ENCODE peak calls at places on chromosomes 5 and 9, in seven cellular contexts. Q, T, S, G, F, K and P are unnamed samples.

GRCh38 chr5:149416977-149417713 is 38.1 kb upstream of the IL17B start:
- DNase-seq in T (no peak), S (no peak), G (no peak), Q (no peak), K (no peak), F (no peak), P (peak; percentile 56)

GRCh38 chr9:91211919-91212318 is 149.8 kb downstream of the AUH start:
- DNase-seq in T (no peak), S (no peak), F (no peak), K (no peak), G (peak; percentile 18), Q (no peak), P (no peak)

GRCh38 chr9:119955276-119955675 is 586.0 kb upstream of the BRINP1 start:
- DNase-seq in F (no peak), Q (no peak), G (no peak), T (no peak), S (no peak), K (no peak), P (no peak)

GRCh38 chr9:16184964-16185646 is 632.3 kb downstream of the CCDC171 start:
- DNase-seq in T (peak; percentile 9), G (peak; percentile 20), S (no peak), F (no peak), Q (no peak), K (no peak), P (peak; percentile 18)

GRCh38 chr9:91155746-91156145 is 206.0 kb downstream of the AUH start:
- DNase-seq in G (no peak), F (no peak), S (no peak), K (no peak), Q (no peak), T (no peak), P (no peak)

GRCh38 chr5:139210585-139210984 is 12.4 kb upstream of the SIL1 start:
- DNase-seq in S (no peak), K (no peak), G (no peak), T (no peak), Q (no peak), F (no peak), P (no peak)

GRCh38 chr5:131328536-131329186 is 64.8 kb downstream of the CDC42SE2 start:
- DNase-seq in G (no peak), K (peak; percentile 58), Q (no peak), F (no peak), S (no peak), T (peak; percentile 21), P (peak; percentile 39)

GRCh38 chr9:123678878-123679329 is 251.0 kb downstream of the DENND1A start:
- DNase-seq in K (no peak), F (no peak), S (no peak), Q (no peak), T (no peak), G (no peak), P (peak; percentile 5)

GRCh38 chr5:179534431-179534830 is 15.9 kb upstream of the RUFY1 start:
- DNase-seq in T (no peak), Q (no peak), G (peak; percentile 37), S (no peak), F (no peak), K (no peak), P (no peak)

GRCh38 chr5:107466233-107466769 is 204.4 kb downstream of the EFNA5 start:
- DNase-seq in F (no peak), K (peak; percentile 97), G (no peak), Q (no peak), T (peak; percentile 40), S (no peak), P (peak; percentile 88)

GRCh38 chr5:2387224-2388004 is 364.1 kb downstream of the IRX2 start:
- DNase-seq in S (no peak), Q (no peak), F (no peak), G (no peak), T (no peak), K (no peak), P (peak; percentile 0)

GRCh38 chr5:107486489-107486888 is 184.2 kb downstream of the EFNA5 start:
- DNase-seq in T (no peak), S (peak; percentile 36), G (peak; percentile 32), Q (no peak), K (peak; percentile 69), F (no peak), P (peak; percentile 81)

GRCh38 chr9:124208571-124208970 is 49.2 kb upstream of the NEK6 start:
- DNase-seq in Q (no peak), F (peak; percentile 83), G (no peak), K (no peak), T (no peak), S (no peak), P (no peak)

GRCh38 chr5:79186021-79186420 is 49.9 kb upstream of the JMY start:
- DNase-seq in Q (no peak), F (no peak), S (no peak), G (no peak), T (no peak), K (no peak), P (no peak)

GRCh38 chr9:27367175-27367798 is 70.3 kb upstream of the EQTN start:
- DNase-seq in F (peak; percentile 56), Q (no peak), S (no peak), K (no peak), G (peak; percentile 54), T (no peak), P (no peak)

GRCh38 chr5:107556575-107556974 is 114.2 kb downstream of the EFNA5 start:
- DNase-seq in K (no peak), Q (no peak), F (no peak), S (no peak), T (no peak), G (no peak), P (no peak)

GRCh38 chr9:78406933-78407332 is 110.0 kb downstream of the PSAT1 start:
- DNase-seq in G (no peak), Q (no peak), S (no peak), K (no peak), F (no peak), T (no peak), P (no peak)

GRCh38 chr9:69204869-69205268 is 30.8 kb downstream of the TJP2 start:
- DNase-seq in Q (no peak), G (no peak), F (no peak), S (no peak), T (no peak), K (peak; percentile 75), P (peak; percentile 86)

GRCh38 chr5:82465235-82465634 is 187.1 kb upstream of the RPS23 start:
- DNase-seq in G (no peak), S (no peak), T (no peak), Q (no peak), F (no peak), K (peak; percentile 9), P (no peak)

GRCh38 chr9:4297151-4297794 is 2.6 kb downstream of the GLIS3 start:
- DNase-seq in S (no peak), F (peak; percentile 69), G (no peak), T (peak; percentile 87), Q (peak; percentile 58), K (peak; percentile 91), P (peak; percentile 89)
- TF ChIP-seq CTCF in S (peak; percentile 45), F (peak; percentile 54), G (peak; percentile 45), T (peak; percentile 57), Q (peak; percentile 53), K (peak; percentile 48), P (peak; percentile 39)

GRCh38 chr9:132074736-132075135 is 4.9 kb downstream of the MED27 start:
- DNase-seq in G (no peak), K (peak; percentile 60), F (no peak), T (no peak), S (no peak), Q (no peak), P (peak; percentile 65)
- H3K4me3 ChIP-seq in G (no peak overlapping the region), K (no peak overlapping the region), F (no peak overlapping the region), T (no peak overlapping the region), S (no peak overlapping the region), Q (no peak overlapping the region), P (no peak overlapping the region)

GRCh38 chr9:128429505-128430086 is 8.9 kb downstream of the CERCAM start:
- DNase-seq in S (no peak), F (no peak), G (no peak), K (no peak), T (no peak), Q (no peak), P (no peak)
- TF ChIP-seq CTCF in S (no peak), F (no peak), G (no peak), K (no peak), T (no peak), Q (no peak), P (no peak)

GRCh38 chr9:117334101-117334500 is 80.8 kb downstream of the ASTN2 start:
- DNase-seq in F (no peak), Q (no peak), T (no peak), G (no peak), K (no peak), S (no peak), P (no peak)
- H3K4me3 ChIP-seq in F (no peak overlapping the region), Q (no peak overlapping the region), T (no peak overlapping the region), G (no peak overlapping the region), K (no peak overlapping the region), S (no peak overlapping the region), P (no peak overlapping the region)

GRCh38 chr9:108478431-108478837 is 377.4 kb downstream of the ACTL7B start:
- DNase-seq in S (no peak), T (peak; percentile 21), K (peak; percentile 97), G (no peak), F (no peak), Q (no peak), P (peak; percentile 95)
- TF ChIP-seq CTCF in S (peak; percentile 1), T (no peak), K (no peak), G (no peak), F (no peak), Q (no peak), P (no peak)